ENCODE peak calls at places on chromosomes 1 and 21, in six cellular contexts. B is BJ, Q is lower leg skin, P is cardiac muscle cell, N is hepatocyte, I is GM23248. E is an unnamed sample.

GRCh38 chr1:220706921-220707559 is 16.9 kb downstream of the C1orf115 start:
- DNase-seq in I (no peak), Q (no peak), N (no peak), B (no peak), P (no peak), E (no peak)

GRCh38 chr1:80054129-80054528 is 1047.6 kb upstream of the ADGRL4 start:
- DNase-seq in I (peak; percentile 47), Q (no peak), B (peak; percentile 7), N (peak; percentile 71), P (peak; percentile 50), E (no peak)

GRCh38 chr1:58933599-58933926 is 149.7 kb upstream of the JUN start:
- DNase-seq in I (no peak), P (peak; percentile 24), Q (no peak), B (no peak), N (no peak), E (no peak)

GRCh38 chr1:241985787-241986186 is 13.1 kb downstream of the MAP1LC3C start:
- DNase-seq in P (peak; percentile 45), B (no peak), I (peak; percentile 73), Q (no peak), N (peak; percentile 58), E (peak; percentile 69)

GRCh38 chr1:186202174-186202843 is 172.7 kb downstream of the TPR start:
- DNase-seq in B (no peak), Q (peak; percentile 91), N (no peak), P (peak; percentile 72), I (peak; percentile 76), E (no peak)

GRCh38 chr1:234839663-234840062 is 229.7 kb upstream of the IRF2BP2 start:
- DNase-seq in N (no peak), Q (peak; percentile 28), B (no peak), I (no peak), P (no peak), E (no peak)

GRCh38 chr1:9174243-9174642 is 45.3 kb upstream of the GPR157 start:
- DNase-seq in Q (no peak), B (no peak), I (no peak), N (no peak), P (no peak), E (no peak)

GRCh38 chr1:35112668-35113067 is 33.5 kb downstream of the ZMYM1 start:
- DNase-seq in P (peak; percentile 24), Q (no peak), I (peak; percentile 38), B (no peak), N (no peak), E (no peak)

DNA sequence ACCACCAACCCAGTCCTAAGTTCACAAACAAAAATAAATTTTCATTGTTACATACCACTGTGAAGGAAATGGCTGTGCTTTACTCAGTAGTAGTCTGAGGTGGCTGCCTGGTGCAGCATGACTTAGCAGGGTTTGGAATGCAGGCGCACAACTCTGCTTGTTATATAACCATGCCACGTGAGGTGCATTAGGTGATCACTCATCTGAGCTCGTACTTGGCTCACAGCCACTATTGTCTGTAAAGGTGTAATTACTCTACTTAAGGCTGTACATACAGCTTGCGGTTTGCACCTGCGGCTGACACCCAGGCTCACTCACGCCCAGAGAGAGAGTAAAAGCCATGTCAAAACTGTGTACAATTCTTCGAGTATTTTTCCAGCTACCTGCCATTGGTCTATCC is 599.4 kb downstream of the LTN1 start:
- DNase-seq in Q (no peak), N (peak; percentile 59), I (no peak), B (no peak), P (no peak), E (no peak)
- H3K4me3 ChIP-seq in Q (no peak overlapping the region), N (no peak overlapping the region), I (no peak overlapping the region), B (no peak overlapping the region), P (no peak overlapping the region), E (no peak overlapping the region)

DNA sequence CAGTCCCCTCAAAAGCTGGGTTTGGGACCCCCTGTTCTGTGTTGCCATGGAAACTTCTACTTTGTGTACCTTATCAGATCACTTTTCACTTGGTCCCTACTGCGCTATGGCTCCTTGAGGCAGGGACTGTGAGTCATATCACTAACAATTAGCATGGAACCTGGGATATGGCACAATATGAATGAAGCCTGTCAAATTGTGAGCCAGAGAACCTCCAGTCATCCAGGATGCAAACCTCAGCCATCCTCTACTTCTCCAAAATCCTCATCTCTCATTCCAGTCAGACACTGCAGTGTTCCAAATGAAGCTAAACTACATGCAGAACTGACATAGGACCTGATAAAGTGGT is 11.2 kb upstream of the CAPZB start:
- DNase-seq in P (no peak), Q (no peak), N (no peak), B (no peak), I (no peak), E (no peak)
- H3K4me3 ChIP-seq in P (no peak overlapping the region), Q (no peak overlapping the region), N (no peak overlapping the region), B (no peak overlapping the region), I (no peak overlapping the region), E (no peak overlapping the region)

DNA sequence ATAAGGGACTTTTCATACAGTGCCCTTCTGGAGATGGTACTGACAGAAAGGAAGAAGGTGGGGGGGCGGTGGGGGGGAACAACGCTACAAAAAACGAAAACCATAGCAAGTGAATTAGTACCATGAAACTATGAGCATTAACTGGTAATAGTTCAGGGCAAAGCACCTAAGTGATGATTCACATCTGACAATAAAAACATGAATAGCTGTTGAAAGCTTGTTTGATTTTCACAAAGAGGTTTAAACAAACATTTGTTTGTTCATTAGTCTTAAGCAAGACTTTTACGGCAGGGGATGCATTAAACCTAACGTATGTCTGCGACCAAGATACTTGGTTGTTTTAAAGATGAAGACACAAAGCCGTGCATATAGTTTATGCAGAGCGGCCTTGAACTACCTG is 177.5 kb downstream of the LMO4 start:
- DNase-seq in B (no peak), N (no peak), I (no peak), Q (no peak), P (no peak), E (no peak)
- H3K4me3 ChIP-seq in B (no peak overlapping the region), N (no peak overlapping the region), I (no peak overlapping the region), Q (no peak overlapping the region), P (no peak overlapping the region), E (no peak overlapping the region)

GRCh38 chr1:32705516-32705915 is 2.9 kb upstream of the SYNC start:
- DNase-seq in B (no peak), I (no peak), Q (no peak), P (no peak), N (no peak), E (no peak)

GRCh38 chr1:32701421-32701911 is 1.1 kb downstream of the SYNC start:
- DNase-seq in I (peak; percentile 50), N (no peak), P (no peak), B (no peak), Q (no peak), E (peak; percentile 33)

GRCh38 chr1:32703479-32704291 is 1.1 kb upstream of the SYNC start:
- DNase-seq in P (peak; percentile 95), Q (no peak), B (peak; percentile 93), I (peak; percentile 94), N (peak; percentile 77), E (peak; percentile 73)

GRCh38 chr1:32701951-32702598 is 495 bp downstream of the SYNC start:
- DNase-seq in Q (no peak), N (no peak), B (no peak), P (peak; percentile 27), I (peak; percentile 66), E (no peak)

GRCh38 chr1:32702599-32703478 is at the start of gene SYNC:
- DNase-seq in N (peak; percentile 68), I (peak; percentile 81), B (peak; percentile 31), P (peak; percentile 72), Q (peak; percentile 94), E (peak; percentile 91)
- H3K4me3 ChIP-seq in N (peak within 1 kb of the TSS; percentile 65), I (peak within 1 kb of the TSS; percentile 77), B (peak within 1 kb of the TSS; percentile 76), P (peak within 1 kb of the TSS; percentile 48), Q (peak within 1 kb of the TSS; percentile 31), E (peak within 1 kb of the TSS; percentile 56)

GRCh38 chr1:211133841-211134669 is at the start of gene KCNH1:
- DNase-seq in P (peak; percentile 82), I (peak; percentile 87), Q (peak; percentile 89), N (peak; percentile 93), B (peak; percentile 26), E (peak; percentile 94)

GRCh38 chr1:211133393-211133840 is 531 bp downstream of the KCNH1 start:
- DNase-seq in I (peak; percentile 49), P (no peak), Q (no peak), N (peak; percentile 23), B (no peak), E (peak; percentile 72)

GRCh38 chr1:211129790-211130189 is 4.2 kb downstream of the KCNH1 start:
- DNase-seq in Q (no peak), B (no peak), N (no peak), I (no peak), P (no peak), E (no peak)

GRCh38 chr1:211135342-211135950 is 1.5 kb upstream of the KCNH1 start:
- DNase-seq in I (peak; percentile 72), N (peak; percentile 68), B (peak; percentile 27), Q (no peak), P (peak; percentile 68), E (peak; percentile 42)

DNA sequence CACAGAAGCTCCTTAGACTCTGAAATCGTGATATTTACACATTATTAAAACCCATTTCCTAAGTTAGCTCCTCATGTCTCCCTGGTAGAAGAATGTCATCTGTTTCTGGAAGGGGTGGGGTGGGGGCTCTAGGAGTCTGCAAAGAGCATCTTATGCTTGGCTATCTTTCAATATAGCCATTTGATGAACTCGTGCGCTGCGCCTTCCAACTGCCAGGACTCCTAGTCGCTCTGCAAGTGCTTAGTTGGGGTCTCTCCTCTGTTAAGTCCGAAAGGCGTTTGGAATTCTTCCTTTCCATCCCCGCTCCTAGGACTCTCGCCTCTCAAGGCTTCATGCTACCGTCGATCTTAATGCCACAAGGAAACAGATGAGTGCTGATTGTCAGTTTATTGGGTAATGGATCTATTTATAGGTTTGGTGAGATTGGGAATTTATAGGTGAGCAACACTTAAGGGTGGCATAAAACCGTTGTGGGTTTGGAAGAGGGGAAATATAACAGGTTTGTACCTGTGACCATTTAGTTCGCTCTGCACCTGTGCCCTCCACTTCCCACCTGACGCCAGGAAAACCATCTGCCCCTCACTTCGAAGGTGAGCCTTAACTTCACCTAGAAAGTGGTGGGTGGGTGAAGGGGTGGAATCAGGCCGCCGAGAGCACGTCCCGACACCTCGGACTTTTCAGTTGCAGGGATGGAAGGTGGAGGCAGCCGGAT is 1.1 kb downstream of the KCNH1 start:
- DNase-seq in B (no peak), Q (no peak), I (no peak), P (no peak), N (no peak), E (no peak)
- H3K4me3 ChIP-seq in B (peak overlapping the region; percentile 64), Q (no peak overlapping the region), I (peak overlapping the region; percentile 71), P (peak overlapping the region; percentile 24), N (peak overlapping the region; percentile 67), E (peak overlapping the region; percentile 49)

E was measured in H7.